ENCODE peak calls at places on chromosome 22, in five cellular contexts. M is left colon; W is CD4-positive, alpha-beta T cell; O is chondrocyte; U is GM23248. A is an unnamed sample.

GRCh38 chr22:26259510-26259909 is 90.2 kb downstream of the SEZ6L start:
- DNase-seq in M (no peak), W (no peak), O (no peak), U (peak), A (no peak)

GRCh38 chr22:50605349-50606074 is 4.9 kb downstream of the MAPK8IP2 start:
- DNase-seq in M (no peak), W (no peak), O (no peak), U (no peak), A (no peak)

GRCh38 chr22:35743466-35743865 is 25.8 kb downstream of the APOL5 start:
- DNase-seq in M (no peak), W (no peak), O (no peak), U (peak), A (no peak)

GRCh38 chr22:48367731-48368130 is 1459.9 kb downstream of the BRD1 start:
- DNase-seq in M (no peak), W (no peak), O (no peak), U (no peak), A (no peak)

GRCh38 chr22:35961480-35961902 is 67.1 kb downstream of the RBFOX2 start:
- DNase-seq in M (peak), W (no peak), O (no peak), U (peak), A (peak)

GRCh38 chr22:17110791-17111550 is 10.2 kb downstream of the TMEM121B start:
- DNase-seq in M (no peak), W (no peak), O (peak), U (no peak), A (no peak)

GRCh38 chr22:37546436-37547248 is 13.6 kb upstream of the CDC42EP1 start:
- DNase-seq in M (no peak), W (no peak), O (no peak), U (peak), A (no peak)

GRCh38 chr22:45994516-45995404 is 17.8 kb upstream of the WNT7B start:
- DNase-seq in M (peak), W (peak), O (peak), U (peak), A (peak)

GRCh38 chr22:48574776-48575566 is 1252.7 kb downstream of the BRD1 start:
- DNase-seq in M (no peak), W (no peak), O (no peak), U (peak), A (peak)

GRCh38 chr22:25852223-25852622 is 110.2 kb downstream of the MYO18B start:
- DNase-seq in M (no peak), W (no peak), O (no peak), U (no peak), A (no peak)

GRCh38 chr22:38258895-38259294 is 13.9 kb downstream of the TMEM184B start:
- DNase-seq in M (no peak), W (no peak), O (no peak), U (no peak), A (no peak)

GRCh38 chr22:42315392-42315756 is 44.9 kb upstream of the TCF20 start:
- DNase-seq in M (peak), W (no peak), O (no peak), U (no peak), A (no peak)

GRCh38 chr22:42310301-42310981 is 40.0 kb upstream of the TCF20 start:
- DNase-seq in M (no peak), W (no peak), O (no peak), U (no peak), A (no peak)

GRCh38 chr22:43861529-43861928 is 784 bp downstream of the SULT4A1 start:
- DNase-seq in M (peak), W (no peak), O (peak), U (peak), A (no peak)

GRCh38 chr22:46481386-46481785 is 56.0 kb downstream of the CELSR1 start:
- DNase-seq in M (no peak), W (no peak), O (no peak), U (no peak), A (no peak)

GRCh38 chr22:39690901-39691620 is 120.5 kb downstream of the CACNA1I start:
- DNase-seq in M (no peak), W (no peak), O (no peak), U (peak), A (no peak)

GRCh38 chr22:31288496-31289235 is 3.6 kb downstream of the PIK3IP1 start:
- DNase-seq in M (no peak), W (no peak), O (no peak), U (no peak), A (no peak)

GRCh38 chr22:20569059-20570058 is 61.9 kb downstream of the MED15 start:
- DNase-seq in M (peak), W (peak), O (peak), U (peak), A (no peak)

GRCh38 chr22:37197451-37198289 is 9.6 kb upstream of the C1QTNF6 start:
- DNase-seq in M (peak), W (no peak), O (peak), U (peak), A (no peak)

GRCh38 chr22:39135092-39135896 is 17.2 kb downstream of the CBX7 start:
- DNase-seq in M (no peak), W (peak), O (peak), U (peak), A (no peak)

GRCh38 chr22:31082606-31083376 is 1.7 kb downstream of the SMTN start:
- DNase-seq in M (peak), W (peak), O (no peak), U (peak), A (no peak)